ENCODE peak calls at places on chromosome 20, in four cellular contexts. L is activated naive CD4-positive, alpha-beta T cell; P is OCI-M1; Q is WERI-Rb-1. R is an unnamed sample.

GRCh38 chr20:58824843-58825242 is 25.9 kb downstream of the GNAS-AS1 start:
- DNase-seq in L (no peak), P (no peak), Q (no peak), R (no peak)

GRCh38 chr20:49484180-49485140 is 2.0 kb upstream of the KCNB1 start:
- DNase-seq in L (no peak), P (peak; percentile 71), Q (peak; percentile 91), R (peak; percentile 88)

GRCh38 chr20:44809380-44810060 is 826 bp downstream of the RIMS4 start:
- DNase-seq in L (no peak), P (no peak), Q (no peak), R (no peak)

GRCh38 chr20:1946762-1947534 is 46.9 kb downstream of the PDYN start:
- DNase-seq in L (no peak), P (no peak), Q (no peak), R (no peak)

GRCh38 chr20:38926934-38927616 is 858 bp downstream of the FAM83D start:
- DNase-seq in L (no peak), P (peak; percentile 9), Q (no peak), R (no peak)

GRCh38 chr20:22339091-22339881 is 245.1 kb downstream of the FOXA2 start:
- DNase-seq in L (no peak), P (peak; percentile 91), Q (peak; percentile 30), R (peak; percentile 2)

GRCh38 chr20:64067733-64068307 is 4.8 kb downstream of the TCEA2 start:
- DNase-seq in L (no peak), P (no peak), Q (no peak), R (no peak)

GRCh38 chr20:20334489-20334888 is 33.4 kb upstream of the INSM1 start:
- DNase-seq in L (no peak), P (peak; percentile 6), Q (no peak), R (no peak)

GRCh38 chr20:45036044-45036755 is 64.7 kb downstream of the KCNS1 start:
- DNase-seq in L (no peak), P (peak; percentile 76), Q (no peak), R (no peak)

GRCh38 chr20:52783769-52784168 is 188.4 kb upstream of the TSHZ2 start:
- DNase-seq in L (no peak), P (no peak), Q (peak; percentile 45), R (no peak)

GRCh38 chr20:49982346-49983122 is at the start of gene SNAI1:
- DNase-seq in L (peak; percentile 66), P (peak; percentile 89), Q (peak; percentile 87), R (peak; percentile 86)

GRCh38 chr20:10651227-10651990 is 22.4 kb downstream of the JAG1 start:
- DNase-seq in L (no peak), P (no peak), Q (no peak), R (no peak)

GRCh38 chr20:17225891-17226409 is 890 bp upstream of the PCSK2 start:
- DNase-seq in L (no peak), P (no peak), Q (peak; percentile 59), R (peak; percentile 70)

GRCh38 chr20:58130574-58130973 is 97.9 kb downstream of the ANKRD60 start:
- DNase-seq in L (no peak), P (no peak), Q (peak; percentile 36), R (no peak)

GRCh38 chr20:43914697-43915208 is at the start of gene TOX2:
- DNase-seq in L (no peak), P (no peak), Q (no peak), R (peak; percentile 52)

GRCh38 chr20:63686492-63687321 is 9.7 kb upstream of the TNFRSF6B start:
- DNase-seq in L (no peak), P (no peak), Q (no peak), R (no peak)

GRCh38 chr20:39903806-39904205 is 785.2 kb downstream of the MAFB start:
- DNase-seq in L (no peak), P (no peak), Q (no peak), R (no peak)

GRCh38 chr20:4951299-4951698 is 50.0 kb downstream of the SLC23A2 start:
- DNase-seq in L (no peak), P (no peak), Q (no peak), R (no peak)

GRCh38 chr20:46895906-46896242 is 1.2 kb downstream of the EYA2 start:
- DNase-seq in L (no peak), P (no peak), Q (no peak), R (peak; percentile 68)

GRCh38 chr20:7085448-7085847 is 318.0 kb downstream of the BMP2 start:
- DNase-seq in L (no peak), P (no peak), Q (no peak), R (no peak)

GRCh38 chr20:63223121-63223825 is 7.3 kb upstream of the YTHDF1 start:
- DNase-seq in L (peak; percentile 12), P (peak; percentile 62), Q (peak; percentile 68), R (peak; percentile 2)

GRCh38 chr20:41051426-41051825 is 22.8 kb downstream of the TOP1 start:
- DNase-seq in L (no peak), P (peak; percentile 72), Q (no peak), R (no peak)

GRCh38 chr20:47751449-47751848 is 33.8 kb downstream of the SULF2 start:
- DNase-seq in L (no peak), P (no peak), Q (no peak), R (no peak)